ENCODE peak calls at places on chromosome 14, in five cellular contexts. One of them, this sample, is unnamed. For H3K36me3, the result is how much of the 10 kb centered on the place peaks cover.

GRCh38 chr14:45251912-45252311 is 1.1 kb downstream of the MIS18BP1 start:
- DNase-seq in H1: no peak
- DNase-seq in IMR-90: peak
- DNase-seq in mesenchymal stem cell: peak
- DNase-seq in trophoblast cell: no peak
- DNase-seq in this sample: no peak

GRCh38 chr14:89721991-89722390 is 232.5 kb downstream of the EFCAB11 start:
- DNase-seq in H1: no peak
- DNase-seq in IMR-90: no peak
- DNase-seq in mesenchymal stem cell: peak
- DNase-seq in trophoblast cell: no peak
- DNase-seq in this sample: no peak

GRCh38 chr14:72948481-72949138 is 22.3 kb downstream of the DCAF4 start:
- DNase-seq in H1: peak
- DNase-seq in IMR-90: peak
- DNase-seq in mesenchymal stem cell: peak
- DNase-seq in trophoblast cell: peak
- DNase-seq in this sample: peak

GRCh38 chr14:80313806-80314205 is 102.5 kb upstream of the DIO2 start:
- DNase-seq in H1: no peak
- DNase-seq in IMR-90: peak
- DNase-seq in mesenchymal stem cell: peak
- DNase-seq in trophoblast cell: no peak
- DNase-seq in this sample: no peak

GRCh38 chr14:64702493-64703392 is 1.5 kb upstream of the PLEKHG3 start:
- DNase-seq in H1: peak
- DNase-seq in IMR-90: no peak
- DNase-seq in mesenchymal stem cell: no peak
- DNase-seq in trophoblast cell: peak
- DNase-seq in this sample: no peak

GRCh38 chr14:97369901-97370300 is 572.7 kb downstream of the VRK1 start:
- DNase-seq in H1: no peak
- DNase-seq in IMR-90: no peak
- DNase-seq in mesenchymal stem cell: no peak
- DNase-seq in trophoblast cell: no peak
- DNase-seq in this sample: no peak

GRCh38 chr14:29796853-29797252 is 130.8 kb downstream of the PRKD1 start:
- DNase-seq in H1: no peak
- DNase-seq in IMR-90: no peak
- DNase-seq in mesenchymal stem cell: no peak
- DNase-seq in trophoblast cell: no peak
- DNase-seq in this sample: no peak

GRCh38 chr14:27184371-27184901 is 586.6 kb upstream of the NOVA1 start:
- DNase-seq in H1: no peak
- DNase-seq in IMR-90: no peak
- DNase-seq in mesenchymal stem cell: peak
- DNase-seq in trophoblast cell: no peak
- DNase-seq in this sample: no peak

GRCh38 chr14:37597538-37598084 is 2.2 kb downstream of the TTC6 start:
- DNase-seq in H1: peak
- DNase-seq in IMR-90: no peak
- DNase-seq in mesenchymal stem cell: peak
- DNase-seq in trophoblast cell: no peak
- DNase-seq in this sample: no peak

GRCh38 chr14:92693998-92694780 is 54.2 kb downstream of the LGMN start:
- DNase-seq in H1: no peak
- DNase-seq in IMR-90: no peak
- DNase-seq in mesenchymal stem cell: no peak
- DNase-seq in trophoblast cell: peak
- DNase-seq in this sample: no peak

GRCh38 chr14:100537701-100538565 is 49.3 kb downstream of the BEGAIN start:
- DNase-seq in H1: peak
- DNase-seq in IMR-90: no peak
- DNase-seq in mesenchymal stem cell: no peak
- DNase-seq in trophoblast cell: no peak
- DNase-seq in this sample: no peak

GRCh38 chr14:96253140-96253539 is 2.9 kb upstream of the BDKRB1 start:
- DNase-seq in H1: no peak
- DNase-seq in IMR-90: peak
- DNase-seq in mesenchymal stem cell: peak
- DNase-seq in trophoblast cell: no peak
- DNase-seq in this sample: no peak

GRCh38 chr14:58878740-58879139 is 241.0 kb downstream of the DACT1 start:
- DNase-seq in H1: no peak
- DNase-seq in IMR-90: peak
- DNase-seq in mesenchymal stem cell: no peak
- DNase-seq in trophoblast cell: no peak
- DNase-seq in this sample: no peak

GRCh38 chr14:52380294-52380693 is 66.2 kb downstream of the PTGER2 start:
- DNase-seq in H1: no peak
- DNase-seq in IMR-90: peak
- DNase-seq in mesenchymal stem cell: peak
- DNase-seq in trophoblast cell: no peak
- DNase-seq in this sample: no peak

GRCh38 chr14:96130854-96131253 is 73.8 kb upstream of the BDKRB2 start:
- DNase-seq in H1: no peak
- DNase-seq in IMR-90: peak
- DNase-seq in mesenchymal stem cell: peak
- DNase-seq in trophoblast cell: peak
- DNase-seq in this sample: no peak

GRCh38 chr14:33685026-33685425 is 265.8 kb downstream of the EGLN3 start:
- DNase-seq in H1: no peak
- DNase-seq in IMR-90: no peak
- DNase-seq in mesenchymal stem cell: no peak
- DNase-seq in trophoblast cell: no peak
- DNase-seq in this sample: no peak

GRCh38 chr14:58133739-58134138 is 18.3 kb downstream of the ARMH4 start:
- DNase-seq in H1: no peak
- DNase-seq in IMR-90: peak
- DNase-seq in mesenchymal stem cell: peak
- DNase-seq in trophoblast cell: peak
- DNase-seq in this sample: no peak

GRCh38 chr14:106507354-106507753 is 981.0 kb downstream of the TMEM121 start:
- DNase-seq in H1: no peak
- DNase-seq in IMR-90: no peak
- DNase-seq in mesenchymal stem cell: no peak
- DNase-seq in trophoblast cell: no peak
- DNase-seq in this sample: no peak

GRCh38 chr14:92507174-92507768 is 6.3 kb upstream of the RIN3 start:
- DNase-seq in H1: no peak
- DNase-seq in IMR-90: no peak
- DNase-seq in mesenchymal stem cell: no peak
- DNase-seq in trophoblast cell: no peak
- DNase-seq in this sample: no peak

GRCh38 chr14:65054471-65055085 is 47.7 kb downstream of the MAX start:
- DNase-seq in H1: no peak
- DNase-seq in IMR-90: no peak
- DNase-seq in mesenchymal stem cell: no peak
- DNase-seq in trophoblast cell: no peak
- DNase-seq in this sample: no peak

GRCh38 chr14:63423889-63424288 is 105.2 kb upstream of the GPHB5 start:
- DNase-seq in H1: no peak
- DNase-seq in IMR-90: no peak
- DNase-seq in mesenchymal stem cell: no peak
- DNase-seq in trophoblast cell: no peak
- DNase-seq in this sample: no peak

GRCh38 chr14:63413009-63413408 is 94.3 kb upstream of the GPHB5 start:
- DNase-seq in H1: no peak
- DNase-seq in IMR-90: peak
- DNase-seq in mesenchymal stem cell: no peak
- DNase-seq in trophoblast cell: no peak
- DNase-seq in this sample: no peak

GRCh38 chr14:63421919-63422318 is 103.2 kb upstream of the GPHB5 start:
- DNase-seq in H1: no peak
- DNase-seq in IMR-90: no peak
- DNase-seq in mesenchymal stem cell: no peak
- DNase-seq in trophoblast cell: no peak
- DNase-seq in this sample: no peak

GRCh38 chr14:63421226-63421625 is 102.5 kb upstream of the GPHB5 start:
- DNase-seq in H1: no peak
- DNase-seq in IMR-90: no peak
- DNase-seq in mesenchymal stem cell: no peak
- DNase-seq in trophoblast cell: no peak
- DNase-seq in this sample: no peak

GRCh38 chr14:63418020-63418419 is 99.3 kb upstream of the GPHB5 start:
- DNase-seq in H1: no peak
- DNase-seq in IMR-90: no peak
- DNase-seq in mesenchymal stem cell: no peak
- DNase-seq in trophoblast cell: no peak
- DNase-seq in this sample: no peak
- H3K36me3 ChIP-seq in H1: under half
- H3K36me3 ChIP-seq in IMR-90: under half
- H3K36me3 ChIP-seq in mesenchymal stem cell: under half
- H3K36me3 ChIP-seq in trophoblast cell: under half
- H3K36me3 ChIP-seq in this sample: under half

GRCh38 chr14:69315302-69315701 is 55.3 kb downstream of the GALNT16 start:
- DNase-seq in H1: no peak
- DNase-seq in IMR-90: no peak
- DNase-seq in mesenchymal stem cell: no peak
- DNase-seq in trophoblast cell: no peak
- DNase-seq in this sample: no peak
- H3K14ac ChIP-seq in H1: no peak
- H3K14ac ChIP-seq in IMR-90: no peak
- H3K14ac ChIP-seq in mesenchymal stem cell: no peak
- H3K14ac ChIP-seq in trophoblast cell: no peak
- H3K14ac ChIP-seq in this sample: no peak

DNA sequence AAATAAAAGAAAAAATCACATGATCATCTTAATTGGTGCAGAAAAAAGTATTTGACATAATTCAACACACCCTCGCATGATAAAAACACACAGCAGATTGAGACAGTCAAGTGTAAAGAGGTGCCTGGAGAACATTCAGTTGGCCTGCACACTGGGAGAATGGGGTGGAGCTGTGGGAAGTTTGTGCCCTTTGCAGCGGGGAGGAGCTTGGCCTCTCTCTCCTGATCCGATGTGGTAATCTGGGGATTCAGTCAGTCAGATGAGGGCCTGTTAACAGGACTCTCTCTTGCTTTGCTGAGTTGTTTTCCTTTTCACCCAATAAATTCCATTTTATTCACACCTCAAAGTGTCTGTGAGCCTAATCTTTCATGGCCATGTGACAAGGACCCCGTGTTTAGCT is 5.9 kb downstream of the SERPINA6 start:
- DNase-seq in H1: no peak
- DNase-seq in IMR-90: no peak
- DNase-seq in mesenchymal stem cell: no peak
- DNase-seq in trophoblast cell: no peak
- DNase-seq in this sample: no peak
- H3K27ac ChIP-seq in H1: no peak
- H3K27ac ChIP-seq in IMR-90: no peak
- H3K27ac ChIP-seq in mesenchymal stem cell: no peak
- H3K27ac ChIP-seq in trophoblast cell: no peak
- H3K27ac ChIP-seq in this sample: no peak

DNA sequence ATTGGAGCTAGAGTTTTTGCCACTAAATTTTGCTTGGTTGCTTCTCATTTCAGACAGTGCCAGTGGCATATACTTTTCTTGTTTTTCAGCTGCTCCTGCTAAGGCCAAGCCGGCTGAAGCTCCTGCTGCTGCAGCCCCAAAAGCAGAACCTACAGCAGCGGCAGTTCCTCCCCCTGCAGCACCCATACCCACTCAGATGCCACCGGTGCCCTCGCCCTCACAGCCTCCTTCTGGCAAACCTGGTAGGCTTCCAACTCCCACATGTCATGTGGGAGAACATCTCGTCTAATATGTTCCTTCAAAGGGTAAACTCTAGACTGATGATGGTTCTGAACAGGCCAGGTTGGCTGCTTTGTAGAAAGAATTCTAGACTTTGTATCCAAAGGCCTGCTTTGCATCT is 11.0 kb downstream of the DLST start:
- DNase-seq in H1: no peak
- DNase-seq in IMR-90: no peak
- DNase-seq in mesenchymal stem cell: no peak
- DNase-seq in trophoblast cell: no peak
- DNase-seq in this sample: no peak
- H3K36me3 ChIP-seq in H1: half or more
- H3K36me3 ChIP-seq in IMR-90: half or more
- H3K36me3 ChIP-seq in mesenchymal stem cell: half or more
- H3K36me3 ChIP-seq in trophoblast cell: half or more
- H3K36me3 ChIP-seq in this sample: half or more

GRCh38 chr14:25069889-25070288 is 19.9 kb upstream of the STXBP6 start:
- DNase-seq in H1: no peak
- DNase-seq in IMR-90: no peak
- DNase-seq in mesenchymal stem cell: no peak
- DNase-seq in trophoblast cell: no peak
- DNase-seq in this sample: no peak
- H3K14ac ChIP-seq in H1: no peak
- H3K14ac ChIP-seq in IMR-90: no peak
- H3K14ac ChIP-seq in mesenchymal stem cell: no peak
- H3K14ac ChIP-seq in trophoblast cell: no peak
- H3K14ac ChIP-seq in this sample: no peak

GRCh38 chr14:22978873-22979671 is 3.3 kb downstream of the AJUBA start:
- DNase-seq in H1: no peak
- DNase-seq in IMR-90: no peak
- DNase-seq in mesenchymal stem cell: no peak
- DNase-seq in trophoblast cell: no peak
- DNase-seq in this sample: no peak
- H3K27ac ChIP-seq in H1: no peak
- H3K27ac ChIP-seq in IMR-90: peak
- H3K27ac ChIP-seq in mesenchymal stem cell: peak
- H3K27ac ChIP-seq in trophoblast cell: peak
- H3K27ac ChIP-seq in this sample: peak

DNA sequence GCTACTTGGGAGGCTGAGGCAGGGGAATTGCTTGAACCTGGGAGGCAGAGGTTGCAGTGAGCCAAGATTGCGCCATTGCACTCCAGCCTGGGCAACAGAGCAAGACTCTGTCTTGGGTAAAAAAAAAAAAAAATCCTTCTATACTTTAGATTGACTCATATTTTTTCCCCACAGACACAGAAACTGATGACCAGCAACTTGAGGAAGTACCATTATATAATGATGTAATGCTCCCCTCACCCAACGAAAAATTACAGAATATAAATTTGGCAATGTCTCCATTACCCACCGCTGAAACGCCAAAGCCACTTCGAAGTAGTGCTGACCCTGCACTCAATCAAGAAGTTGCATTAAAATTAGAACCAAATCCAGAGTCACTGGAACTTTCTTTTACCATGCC is 24.3 kb upstream of the SNAPC1 start:
- DNase-seq in H1: no peak
- DNase-seq in IMR-90: no peak
- DNase-seq in mesenchymal stem cell: no peak
- DNase-seq in trophoblast cell: no peak
- DNase-seq in this sample: no peak
- H3K36me3 ChIP-seq in H1: half or more
- H3K36me3 ChIP-seq in IMR-90: half or more
- H3K36me3 ChIP-seq in mesenchymal stem cell: half or more
- H3K36me3 ChIP-seq in trophoblast cell: under half
- H3K36me3 ChIP-seq in this sample: half or more

This sample was measured in neuronal stem cell.